ENCODE peak calls at places on chromosomes 2 and 18, in eight cellular contexts. F is K562, W is tibial nerve, M is esophagus squamous epithelium, V is GM12878, R is HepG2, D is transverse colon, U is uterus. T is an unnamed sample.

GRCh38 chr2:135299165-135299564 is 231.9 kb downstream of the ZRANB3 start:
- DNase-seq in F (no peak), W (no peak), M (no peak), V (no peak), R (no peak), D (no peak), U (no peak), T (no peak)

GRCh38 chr2:226176298-226176984 is 623.2 kb downstream of the IRS1 start:
- DNase-seq in F (no peak), W (no peak), M (no peak), V (no peak), R (no peak), D (no peak), U (no peak), T (no peak)

GRCh38 chr2:179861027-179861776 is at the start of gene ZNF385B:
- DNase-seq in F (no peak), W (no peak), M (no peak), V (no peak), R (no peak), D (peak; percentile 11), U (no peak), T (peak; percentile 64)

GRCh38 chr2:64311948-64312621 is 141.9 kb upstream of the LGALSL start:
- DNase-seq in F (peak; percentile 32), W (peak; percentile 74), M (no peak), V (no peak), R (peak; percentile 85), D (peak; percentile 78), U (peak; percentile 71), T (peak; percentile 77)

GRCh38 chr2:64192570-64193192 is 48.5 kb upstream of the PELI1 start:
- DNase-seq in F (no peak), W (no peak), M (no peak), V (no peak), R (peak; percentile 16), D (no peak), U (no peak), T (peak; percentile 23)

GRCh38 chr2:29130295-29130694 is 15.1 kb downstream of the CLIP4 start:
- DNase-seq in F (peak; percentile 32), W (no peak), M (no peak), V (no peak), R (peak; percentile 35), D (no peak), U (no peak), T (no peak)

GRCh38 chr2:23480991-23481797 is 96.2 kb downstream of the KLHL29 start:
- DNase-seq in F (no peak), W (no peak), M (no peak), V (no peak), R (peak; percentile 20), D (no peak), U (peak; percentile 43), T (no peak)

GRCh38 chr2:62410015-62410453 is 96.0 kb downstream of the TMEM17 start:
- DNase-seq in F (no peak), W (no peak), M (no peak), V (no peak), R (no peak), D (no peak), U (no peak), T (no peak)

GRCh38 chr2:31729442-31730092 is 148.8 kb upstream of the SRD5A2 start:
- DNase-seq in F (peak; percentile 31), W (no peak), M (no peak), V (peak; percentile 12), R (peak; percentile 60), D (no peak), U (no peak), T (no peak)

GRCh38 chr2:234881413-234882241 is 70.2 kb upstream of the SH3BP4 start:
- DNase-seq in F (peak; percentile 91), W (peak; percentile 63), M (no peak), V (no peak), R (peak; percentile 98), D (peak; percentile 90), U (peak; percentile 84), T (peak; percentile 93)

GRCh38 chr18:70339915-70340314 is 51.1 kb downstream of the SOCS6 start:
- DNase-seq in F (no peak), W (no peak), M (no peak), V (no peak), R (no peak), D (no peak), U (no peak), T (no peak)

GRCh38 chr2:23696163-23697045 is 230.5 kb downstream of the ATAD2B start:
- DNase-seq in F (no peak), W (peak; percentile 11), M (no peak), V (no peak), R (no peak), D (no peak), U (no peak), T (no peak)

GRCh38 chr18:59957957-59958356 is 58.2 kb downstream of the PMAIP1 start:
- DNase-seq in F (peak; percentile 71), W (no peak), M (no peak), V (no peak), R (peak; percentile 3), D (peak; percentile 47), U (peak; percentile 22), T (no peak)

GRCh38 chr2:162261032-162261945 is 18.0 kb upstream of the FAP start:
- DNase-seq in F (no peak), W (no peak), M (no peak), V (no peak), R (no peak), D (peak; percentile 23), U (no peak), T (no peak)

GRCh38 chr2:228105526-228106250 is 75.8 kb downstream of the SPHKAP start:
- DNase-seq in F (no peak), W (no peak), M (no peak), V (no peak), R (no peak), D (no peak), U (no peak), T (no peak)

GRCh38 chr2:120874401-120874821 is 138.7 kb downstream of the GLI2 start:
- DNase-seq in F (no peak), W (no peak), M (no peak), V (no peak), R (no peak), D (no peak), U (no peak), T (no peak)

GRCh38 chr2:127740665-127741287 is 39.5 kb downstream of the SFT2D3 start:
- DNase-seq in F (no peak), W (no peak), M (no peak), V (no peak), R (no peak), D (no peak), U (no peak), T (no peak)

GRCh38 chr2:42924436-42924897 is 132.1 kb upstream of the HAAO start:
- DNase-seq in F (no peak), W (no peak), M (no peak), V (no peak), R (no peak), D (no peak), U (peak; percentile 54), T (no peak)
- TF ChIP-seq POLR2A in F (no peak), W (no peak), M (no peak), V (no peak), R (no peak), D (no peak), U (peak; percentile 14), T (no peak)

DNA sequence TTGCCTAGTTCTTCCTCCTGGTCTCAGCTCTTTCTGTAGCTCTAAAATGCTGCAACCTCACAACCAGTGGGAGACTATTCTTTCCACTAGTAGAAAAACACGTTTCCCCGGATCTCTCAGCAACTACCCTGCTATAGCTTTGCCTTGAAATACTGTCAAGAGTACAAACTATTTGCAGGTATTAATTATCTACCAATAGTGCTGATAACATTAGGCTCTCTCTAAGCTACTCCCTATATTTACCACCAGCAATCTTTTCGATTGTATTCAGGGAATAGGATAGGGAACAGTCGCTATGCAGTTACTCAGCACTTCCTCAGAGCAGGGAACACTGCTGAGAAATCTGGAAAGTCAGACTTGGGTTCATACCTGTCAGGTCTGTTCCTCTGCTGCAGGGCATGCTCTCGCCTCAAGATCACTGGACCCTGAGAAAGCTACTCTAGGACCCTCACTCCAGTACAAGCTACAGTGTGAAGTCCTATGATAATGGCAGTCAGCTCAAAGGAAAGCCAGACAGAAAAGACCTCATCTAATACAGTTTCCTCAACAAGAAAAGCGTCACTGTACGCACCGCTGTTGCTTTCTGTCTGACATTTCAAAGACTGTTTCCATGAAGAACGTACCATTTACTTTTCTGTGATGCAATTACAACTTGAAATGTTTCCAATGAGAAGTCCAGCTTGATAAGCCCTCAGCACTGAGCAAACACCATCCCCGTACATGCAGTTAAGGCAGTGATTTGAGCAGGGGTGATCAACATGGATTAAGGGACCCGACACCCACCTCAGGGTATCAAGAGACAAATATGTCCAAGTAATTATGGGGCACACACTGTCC is 22.7 kb downstream of the GDF7 start:
- DNase-seq in F (no peak), W (no peak), M (no peak), V (no peak), R (no peak), D (no peak), U (no peak), T (no peak)
- H3K4me3 ChIP-seq in F (no peak overlapping the region), W (no peak overlapping the region), M (no peak overlapping the region), V (no peak overlapping the region), R (no peak overlapping the region), D (no peak overlapping the region), U (no peak overlapping the region), T (no peak overlapping the region)

DNA sequence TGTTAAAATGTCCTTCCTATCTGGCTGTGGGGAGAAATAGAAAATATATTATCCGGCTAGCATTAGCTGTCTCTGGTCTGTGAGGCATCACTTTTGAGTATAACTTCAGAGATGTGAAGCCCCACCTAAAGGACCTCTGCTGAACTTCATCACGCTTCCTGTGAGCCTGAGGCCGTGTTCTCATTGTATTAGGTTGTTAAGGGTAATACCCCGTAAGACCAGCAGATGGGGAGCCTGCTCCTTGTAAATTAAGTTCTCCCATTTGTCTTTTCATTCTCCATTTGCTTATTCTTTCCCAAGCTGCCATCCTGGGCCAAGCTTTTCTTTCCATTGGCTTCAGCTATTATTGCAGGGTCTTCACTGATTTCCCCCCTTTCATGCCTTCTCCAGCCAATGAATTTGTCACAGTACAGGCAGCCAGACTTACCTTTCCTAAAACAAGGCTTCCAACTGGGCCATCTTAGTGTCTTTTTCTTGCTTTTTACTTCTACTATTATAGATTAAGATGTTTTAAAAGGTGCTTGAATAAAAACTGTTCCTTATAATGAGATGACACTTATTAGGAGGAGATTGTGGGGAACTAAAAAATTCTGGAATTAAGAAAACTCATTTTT is 12.4 kb downstream of the NIF3L1 start:
- DNase-seq in F (peak; percentile 78), W (peak; percentile 30), M (peak; percentile 9), V (peak; percentile 72), R (peak; percentile 94), D (peak; percentile 67), U (peak; percentile 67), T (no peak)
- TF ChIP-seq POLR2A in F (no peak), W (no peak), M (no peak), V (no peak), R (no peak), D (no peak), U (no peak), T (no peak)

DNA sequence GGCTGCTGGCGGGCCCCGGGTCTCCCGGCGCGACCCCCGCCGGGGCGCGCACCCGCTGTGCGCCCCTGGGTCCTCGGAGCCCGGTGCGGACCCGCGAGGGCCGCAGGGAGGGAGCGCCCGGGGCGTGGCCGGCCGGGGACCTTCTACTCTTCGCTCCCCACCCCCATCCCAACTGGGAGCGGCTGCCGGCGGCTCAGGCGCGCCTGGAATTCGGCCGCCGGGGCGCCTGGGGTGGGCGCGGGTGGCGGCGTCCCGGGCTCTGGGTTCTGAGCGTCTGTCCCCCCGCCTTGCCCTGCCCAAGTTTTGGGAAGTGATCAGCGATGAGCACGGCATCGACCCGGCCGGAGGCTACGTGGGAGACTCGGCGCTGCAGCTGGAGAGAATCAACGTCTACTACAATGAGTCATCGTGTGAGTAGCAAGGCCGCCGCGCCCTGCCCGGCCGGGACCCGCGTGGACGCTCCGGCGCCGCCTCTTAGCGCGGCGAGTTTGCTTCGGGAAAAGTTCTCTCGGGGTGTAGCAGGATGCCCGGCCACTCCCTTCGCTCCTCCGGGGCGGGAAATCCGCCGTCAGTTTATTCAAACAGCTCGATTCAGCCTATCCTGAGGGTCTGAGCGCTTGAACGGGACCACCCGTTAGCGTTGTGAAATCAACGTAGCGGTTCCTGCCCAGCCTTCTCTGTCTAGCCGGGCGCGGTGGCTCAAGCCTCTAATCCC is 502 bp downstream of the TUBB6 start:
- DNase-seq in F (peak; percentile 75), W (peak; percentile 73), M (peak; percentile 21), V (no peak), R (peak; percentile 29), D (peak; percentile 75), U (peak; percentile 90), T (no peak)
- H3K4me3 ChIP-seq in F (peak overlapping the region; percentile 86), W (peak overlapping the region; percentile 95), M (peak overlapping the region; percentile 63), V (peak overlapping the region; percentile 70), R (peak overlapping the region; percentile 70), D (peak overlapping the region; percentile 31), U (peak overlapping the region; percentile 67), T (peak overlapping the region; percentile 52)

T was measured in right lobe of liver.